ENCODE peak calls at places on chromosomes 16 and 17, in six cellular contexts. R is NCI-H69, E is left cardiac atrium, V is HCT116, C is LHCN-M2, N is lower leg skin. T is an unnamed sample.

GRCh38 chr17:2266045-2266864 is 37.3 kb downstream of the SMG6 start:
- DNase-seq in V (no peak), R (no peak), N (no peak), C (no peak), E (peak; percentile 51), T (peak; percentile 39)

GRCh38 chr17:6755731-6756184 is at the start of gene XAF1:
- DNase-seq in V (no peak), N (no peak), E (peak; percentile 49), C (peak; percentile 41), R (no peak), T (peak; percentile 76)

GRCh38 chr16:4402439-4403132 is 13.8 kb downstream of the CORO7 start:
- DNase-seq in V (peak; percentile 35), R (peak; percentile 78), C (peak; percentile 56), E (peak; percentile 86), N (peak; percentile 96), T (peak; percentile 76)

GRCh38 chr17:34623856-34624766 is 44.7 kb downstream of the TMEM132E start:
- DNase-seq in E (no peak), N (no peak), V (no peak), C (no peak), R (peak; percentile 90), T (no peak)

GRCh38 chr17:73786286-73786743 is 142.1 kb upstream of the SDK2 start:
- DNase-seq in E (no peak), V (no peak), R (peak; percentile 78), N (peak; percentile 83), C (no peak), T (no peak)

GRCh38 chr16:74709477-74709877 is 8.8 kb upstream of the MLKL start:
- DNase-seq in N (peak; percentile 96), C (peak; percentile 58), V (peak; percentile 58), R (peak; percentile 60), E (peak; percentile 75), T (peak; percentile 95)

GRCh38 chr16:76059701-76060100 is 217.5 kb upstream of the CNTNAP4 start:
- DNase-seq in E (no peak), C (no peak), R (no peak), N (no peak), V (no peak), T (no peak)

GRCh38 chr16:81711609-81712329 is 67.3 kb upstream of the PLCG2 start:
- DNase-seq in R (peak; percentile 6), E (no peak), V (peak; percentile 86), C (peak; percentile 91), N (no peak), T (peak; percentile 51)

GRCh38 chr17:39634384-39634871 is 2.5 kb upstream of the STARD3 start:
- DNase-seq in C (peak; percentile 51), V (no peak), E (no peak), N (no peak), R (peak; percentile 56), T (no peak)

GRCh38 chr17:41522301-41523224 is 3.9 kb upstream of the KRT15 start:
- DNase-seq in V (peak; percentile 81), E (no peak), R (peak; percentile 22), C (no peak), N (no peak), T (no peak)

GRCh38 chr16:67659675-67660563 is at the start of gene ACD:
- DNase-seq in R (peak; percentile 90), V (peak; percentile 79), E (peak; percentile 91), C (peak; percentile 86), N (peak; percentile 98), T (peak; percentile 98)

GRCh38 chr17:4559139-4559791 is 1.1 kb downstream of the GGT6 start:
- DNase-seq in C (no peak), E (no peak), V (no peak), R (no peak), N (no peak), T (no peak)

GRCh38 chr17:41967141-41967920 is 736 bp downstream of the CNP start:
- DNase-seq in C (peak; percentile 22), E (no peak), R (peak; percentile 65), V (peak; percentile 4), N (no peak), T (peak; percentile 83)

GRCh38 chr17:77748436-77748835 is 210.1 kb upstream of the TNRC6C start:
- DNase-seq in N (peak; percentile 49), V (no peak), E (no peak), C (no peak), R (no peak), T (no peak)

GRCh38 chr16:31193874-31194273 is 8.7 kb downstream of the PYCARD start:
- DNase-seq in V (no peak), E (no peak), N (no peak), C (no peak), R (no peak), T (no peak)

GRCh38 chr16:66044089-66044488 is 322.4 kb upstream of the CDH5 start:
- DNase-seq in V (no peak), E (no peak), C (no peak), N (peak; percentile 77), R (no peak), T (no peak)

GRCh38 chr16:47636501-47637090 is 175.5 kb downstream of the PHKB start:
- DNase-seq in R (no peak), N (no peak), C (no peak), V (no peak), E (no peak), T (no peak)

GRCh38 chr16:70746040-70746707 is 54.8 kb downstream of the VAC14 start:
- DNase-seq in E (peak; percentile 83), R (peak; percentile 47), N (peak; percentile 97), V (peak; percentile 51), C (peak; percentile 86), T (peak; percentile 84)

GRCh38 chr16:79707867-79708266 is 107.3 kb upstream of the MAF start:
- DNase-seq in R (no peak), V (no peak), E (peak; percentile 77), C (no peak), N (peak; percentile 94), T (no peak)

GRCh38 chr17:3724373-3725077 is 822 bp downstream of the HASPIN start:
- DNase-seq in V (no peak), E (no peak), N (no peak), R (no peak), C (no peak), T (no peak)

GRCh38 chr17:50828508-50829170 is 6.7 kb upstream of the WFIKKN2 start:
- DNase-seq in R (peak; percentile 21), V (no peak), E (no peak), N (no peak), C (no peak), T (no peak)

GRCh38 chr17:14688134-14688533 is 387.3 kb downstream of the HS3ST3B1 start:
- DNase-seq in V (no peak), E (no peak), R (no peak), N (no peak), C (no peak), T (no peak)

GRCh38 chr16:67645397-67646121 is 615 bp downstream of the CARMIL2 start:
- DNase-seq in E (no peak), V (no peak), C (no peak), R (peak; percentile 29), N (peak; percentile 84), T (no peak)

GRCh38 chr17:83124871-83125514 is 45.6 kb downstream of the METRNL start:
- DNase-seq in C (no peak), E (no peak), N (peak; percentile 86), R (no peak), V (no peak), T (peak; percentile 57)

GRCh38 chr16:1508494-1509167 is 15.5 kb downstream of the TELO2 start:
- DNase-seq in R (no peak), C (no peak), N (peak; percentile 83), E (no peak), V (no peak), T (no peak)

GRCh38 chr17:65228734-65229390 is 91.7 kb downstream of the RGS9 start:
- DNase-seq in E (no peak), R (peak; percentile 71), C (peak; percentile 15), V (peak; percentile 28), N (no peak), T (no peak)

GRCh38 chr17:1532836-1533602 is 16.6 kb upstream of the INPP5K start:
- DNase-seq in R (peak; percentile 26), V (no peak), C (no peak), N (no peak), E (no peak), T (no peak)

GRCh38 chr17:81926451-81927144 is 937 bp downstream of the MAFG start:
- DNase-seq in N (peak; percentile 95), V (peak; percentile 47), E (peak; percentile 87), R (peak; percentile 79), C (peak; percentile 86), T (peak; percentile 90)

GRCh38 chr17:19755392-19755791 is 7.3 kb upstream of the ALDH3A1 start:
- DNase-seq in N (no peak), R (no peak), C (no peak), E (no peak), V (no peak), T (no peak)

GRCh38 chr16:69286941-69287713 is 24.0 kb upstream of the VPS4A start:
- DNase-seq in C (peak; percentile 61), E (peak; percentile 74), N (peak; percentile 87), R (peak; percentile 52), V (peak; percentile 31), T (no peak)

GRCh38 chr17:19330271-19330670 is 32.3 kb downstream of the B9D1 start:
- DNase-seq in C (no peak), N (no peak), R (no peak), V (no peak), E (no peak), T (no peak)

GRCh38 chr17:6953689-6954088 is 42.2 kb upstream of the ALOX12 start:
- DNase-seq in N (no peak), E (no peak), V (no peak), R (no peak), C (no peak), T (no peak)

GRCh38 chr16:75267631-75268264 is 16.3 kb upstream of the BCAR1 start:
- DNase-seq in R (peak; percentile 83), E (peak; percentile 75), V (peak; percentile 54), N (peak; percentile 86), C (peak; percentile 90), T (peak; percentile 82)

GRCh38 chr16:15854061-15854460 is 2.8 kb downstream of the MYH11 start:
- DNase-seq in E (no peak), C (no peak), R (no peak), V (no peak), N (no peak), T (no peak)